ENCODE peak calls at places on chromosomes 1 and 21, in nine cellular contexts. Q, G, J, E, W, K, B, A and S are unnamed samples.

GRCh38 chr1:101371259-101371658 is 134.4 kb downstream of the S1PR1 start:
- DNase-seq in J (no peak), W (peak; percentile 19), B (no peak), A (peak; percentile 85), Q (peak; percentile 79), G (no peak), E (no peak), K (no peak), S (no peak)

GRCh38 chr1:42186172-42186571 is 21.6 kb upstream of the GUCA2A start:
- DNase-seq in G (no peak), B (no peak), W (no peak), Q (peak; percentile 66), K (no peak), E (no peak), A (peak; percentile 44), J (no peak), S (no peak)

GRCh38 chr1:218380125-218380977 is 35.2 kb downstream of the TGFB2 start:
- DNase-seq in J (no peak), K (no peak), E (no peak), G (no peak), B (peak; percentile 76), Q (peak; percentile 57), A (peak; percentile 85), W (no peak), S (no peak)

GRCh38 chr1:72851597-72851996 is 569.3 kb upstream of the NEGR1 start:
- DNase-seq in K (no peak), G (no peak), W (no peak), Q (no peak), A (no peak), B (no peak), E (no peak), J (no peak), S (no peak)

GRCh38 chr1:171188388-171189266 is 3.5 kb downstream of the FMO2 start:
- DNase-seq in E (no peak), G (peak; percentile 92), Q (peak; percentile 46), K (peak; percentile 9), B (peak; percentile 69), A (peak; percentile 64), W (no peak), J (peak; percentile 55), S (peak; percentile 29)

GRCh38 chr1:93735722-93736121 is 54.1 kb upstream of the BCAR3 start:
- DNase-seq in Q (peak; percentile 84), J (no peak), W (no peak), E (no peak), A (peak; percentile 75), G (no peak), B (no peak), K (no peak), S (no peak)

GRCh38 chr1:162421258-162422194 is 9.6 kb upstream of the SH2D1B start:
- DNase-seq in A (no peak), Q (no peak), G (no peak), K (no peak), E (no peak), W (no peak), J (no peak), B (no peak), S (no peak)

GRCh38 chr1:119373465-119373864 is 4.9 kb downstream of the HAO2 start:
- DNase-seq in G (no peak), B (no peak), K (no peak), A (peak; percentile 93), J (no peak), Q (peak; percentile 47), W (no peak), E (no peak), S (no peak)

GRCh38 chr1:1562556-1563195 is 12.0 kb downstream of the SSU72 start:
- DNase-seq in E (no peak), A (no peak), G (no peak), B (no peak), K (no peak), Q (no peak), J (no peak), W (no peak), S (no peak)

GRCh38 chr1:68904472-68904871 is 407.6 kb upstream of the DEPDC1 start:
- DNase-seq in J (no peak), Q (peak; percentile 18), E (no peak), W (no peak), B (no peak), A (peak; percentile 12), K (no peak), G (peak; percentile 69), S (no peak)

GRCh38 chr21:44903054-44903685 is 17.5 kb downstream of the ITGB2 start:
- DNase-seq in A (no peak), J (no peak), G (no peak), W (no peak), B (no peak), Q (no peak), K (no peak), E (no peak), S (no peak)

GRCh38 chr1:213759359-213760181 is 228.2 kb upstream of the PROX1 start:
- DNase-seq in Q (no peak), B (no peak), A (no peak), K (no peak), E (no peak), W (no peak), G (no peak), J (no peak), S (no peak)

GRCh38 chr1:54987830-54988705 is 7.6 kb downstream of the TMEM61 start:
- DNase-seq in A (no peak), Q (peak; percentile 12), E (no peak), G (peak; percentile 36), K (no peak), W (no peak), B (no peak), J (no peak), S (no peak)

GRCh38 chr1:54335396-54336056 is 70.7 kb downstream of the SSBP3 start:
- DNase-seq in B (no peak), Q (peak; percentile 83), K (no peak), G (no peak), E (no peak), J (no peak), W (no peak), A (peak; percentile 84), S (no peak)

GRCh38 chr21:37937668-37938067 is 21.4 kb upstream of the KCNJ6 start:
- DNase-seq in W (no peak), B (no peak), K (no peak), E (no peak), Q (no peak), A (peak; percentile 23), G (no peak), J (no peak), S (no peak)

GRCh38 chr1:116340506-116341240 is 32.4 kb upstream of the ATP1A1 start:
- DNase-seq in J (no peak), B (no peak), Q (no peak), A (peak; percentile 99), K (no peak), G (no peak), W (no peak), E (no peak), S (no peak)

GRCh38 chr1:160539896-160540858 is 17.1 kb upstream of the SLAMF6 start:
- DNase-seq in B (no peak), G (no peak), J (peak; percentile 71), Q (no peak), K (peak; percentile 33), W (peak; percentile 74), E (no peak), A (no peak), S (no peak)

GRCh38 chr1:234499119-234500039 is 20.4 kb upstream of the TARBP1 start:
- DNase-seq in A (peak; percentile 93), K (peak; percentile 71), Q (peak; percentile 89), W (peak; percentile 43), E (peak; percentile 60), G (peak; percentile 93), B (peak; percentile 95), J (peak; percentile 91), S (peak; percentile 85)